ENCODE peak calls at places on chromosomes 12 and 14, in five cellular contexts. One of them, this sample, is unnamed. For H3K4me1, the result is how much of the 10 kb centered on the place peaks cover.

GRCh38 chr12:51524386-51524901 is 66.6 kb upstream of the SCN8A start:
- DNase-seq in gastrocnemius medialis: no peak
- DNase-seq in CD4-positive, CD25-positive, alpha-beta regulatory T cell: no peak
- DNase-seq in naive thymus-derived CD4-positive, alpha-beta T cell: no peak
- DNase-seq in HCT116: no peak
- DNase-seq in this sample: no peak

GRCh38 chr14:29705801-29706200 is 221.8 kb downstream of the PRKD1 start:
- DNase-seq in HCT116: no peak
- DNase-seq in CD4-positive, CD25-positive, alpha-beta regulatory T cell: no peak
- DNase-seq in gastrocnemius medialis: no peak
- DNase-seq in naive thymus-derived CD4-positive, alpha-beta T cell: no peak
- DNase-seq in this sample: no peak

GRCh38 chr14:26282578-26282977 is 315.3 kb downstream of the NOVA1 start:
- DNase-seq in gastrocnemius medialis: no peak
- DNase-seq in HCT116: no peak
- DNase-seq in CD4-positive, CD25-positive, alpha-beta regulatory T cell: no peak
- DNase-seq in naive thymus-derived CD4-positive, alpha-beta T cell: no peak
- DNase-seq in this sample: no peak

GRCh38 chr14:63470877-63471565 is 72.2 kb downstream of the PPP2R5E start:
- DNase-seq in CD4-positive, CD25-positive, alpha-beta regulatory T cell: peak
- DNase-seq in gastrocnemius medialis: no peak
- DNase-seq in naive thymus-derived CD4-positive, alpha-beta T cell: no peak
- DNase-seq in HCT116: peak
- DNase-seq in this sample: no peak

GRCh38 chr12:92608418-92609091 is 94.2 kb upstream of the PLEKHG7 start:
- DNase-seq in HCT116: peak
- DNase-seq in gastrocnemius medialis: no peak
- DNase-seq in CD4-positive, CD25-positive, alpha-beta regulatory T cell: peak
- DNase-seq in naive thymus-derived CD4-positive, alpha-beta T cell: no peak
- DNase-seq in this sample: peak

GRCh38 chr14:77314043-77314442 is 6.6 kb downstream of the POMT2 start:
- DNase-seq in CD4-positive, CD25-positive, alpha-beta regulatory T cell: no peak
- DNase-seq in gastrocnemius medialis: peak
- DNase-seq in HCT116: no peak
- DNase-seq in naive thymus-derived CD4-positive, alpha-beta T cell: no peak
- DNase-seq in this sample: no peak

GRCh38 chr12:57846577-57847319 is at the start of gene CTDSP2:
- DNase-seq in naive thymus-derived CD4-positive, alpha-beta T cell: peak
- DNase-seq in CD4-positive, CD25-positive, alpha-beta regulatory T cell: peak
- DNase-seq in HCT116: peak
- DNase-seq in gastrocnemius medialis: peak
- DNase-seq in this sample: peak

GRCh38 chr12:2582631-2583616 is 211.8 kb upstream of the FKBP4 start:
- DNase-seq in CD4-positive, CD25-positive, alpha-beta regulatory T cell: peak
- DNase-seq in HCT116: peak
- DNase-seq in naive thymus-derived CD4-positive, alpha-beta T cell: peak
- DNase-seq in gastrocnemius medialis: no peak
- DNase-seq in this sample: peak

GRCh38 chr12:67928621-67929369 is 60.5 kb upstream of the IFNG-AS1 start:
- DNase-seq in gastrocnemius medialis: no peak
- DNase-seq in CD4-positive, CD25-positive, alpha-beta regulatory T cell: no peak
- DNase-seq in naive thymus-derived CD4-positive, alpha-beta T cell: no peak
- DNase-seq in HCT116: no peak
- DNase-seq in this sample: no peak

GRCh38 chr12:124737772-124738635 is 125.7 kb downstream of the SCARB1 start:
- DNase-seq in CD4-positive, CD25-positive, alpha-beta regulatory T cell: no peak
- DNase-seq in naive thymus-derived CD4-positive, alpha-beta T cell: no peak
- DNase-seq in HCT116: no peak
- DNase-seq in gastrocnemius medialis: no peak
- DNase-seq in this sample: no peak

GRCh38 chr12:48924617-48925217 is 575 bp downstream of the FKBP11 start:
- DNase-seq in gastrocnemius medialis: no peak
- DNase-seq in naive thymus-derived CD4-positive, alpha-beta T cell: peak
- DNase-seq in HCT116: no peak
- DNase-seq in CD4-positive, CD25-positive, alpha-beta regulatory T cell: peak
- DNase-seq in this sample: peak

GRCh38 chr12:25322918-25323773 is 72.4 kb upstream of the KRAS start:
- DNase-seq in gastrocnemius medialis: no peak
- DNase-seq in CD4-positive, CD25-positive, alpha-beta regulatory T cell: no peak
- DNase-seq in naive thymus-derived CD4-positive, alpha-beta T cell: no peak
- DNase-seq in HCT116: no peak
- DNase-seq in this sample: no peak

DNA sequence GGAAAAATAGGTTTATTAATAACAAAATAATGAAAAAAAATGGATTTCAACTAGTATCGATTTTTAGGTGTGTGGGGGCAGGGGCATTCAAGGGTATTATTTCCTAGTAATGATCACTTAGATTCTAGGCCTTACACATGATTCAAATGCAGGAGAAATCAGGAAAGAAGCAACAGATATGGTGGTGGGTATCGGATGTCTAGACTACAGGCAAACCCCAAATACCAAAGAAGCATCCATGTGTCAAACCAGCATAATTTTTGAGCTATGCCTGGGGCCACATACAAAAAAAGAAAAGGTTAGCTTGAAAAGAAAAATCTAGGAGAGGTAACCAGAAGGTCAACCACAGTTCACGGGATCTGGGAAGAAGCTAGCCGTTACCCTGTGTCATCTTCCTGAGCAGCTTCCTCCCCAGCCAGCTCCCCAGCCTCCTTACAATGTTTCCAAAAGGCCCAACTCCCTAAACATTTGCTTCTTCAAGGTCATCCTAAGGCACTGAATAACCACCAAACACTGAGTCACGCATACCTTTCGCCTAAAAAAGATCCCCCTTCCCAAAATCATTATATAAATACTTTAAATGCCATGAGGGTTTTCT is 3.2 kb downstream of the SINHCAF start:
- DNase-seq in HCT116: no peak
- DNase-seq in gastrocnemius medialis: no peak
- DNase-seq in naive thymus-derived CD4-positive, alpha-beta T cell: no peak
- DNase-seq in CD4-positive, CD25-positive, alpha-beta regulatory T cell: no peak
- DNase-seq in this sample: no peak
- H3K4me1 ChIP-seq in HCT116: under half
- H3K4me1 ChIP-seq in gastrocnemius medialis: under half
- H3K4me1 ChIP-seq in naive thymus-derived CD4-positive, alpha-beta T cell: half or more
- H3K4me1 ChIP-seq in CD4-positive, CD25-positive, alpha-beta regulatory T cell: half or more
- H3K4me1 ChIP-seq in this sample: half or more

GRCh38 chr12:118813778-118814359 is 167.5 kb upstream of the SRRM4 start:
- DNase-seq in HCT116: no peak
- DNase-seq in naive thymus-derived CD4-positive, alpha-beta T cell: no peak
- DNase-seq in gastrocnemius medialis: no peak
- DNase-seq in CD4-positive, CD25-positive, alpha-beta regulatory T cell: no peak
- DNase-seq in this sample: no peak
- H3K27ac ChIP-seq in HCT116: no peak
- H3K27ac ChIP-seq in naive thymus-derived CD4-positive, alpha-beta T cell: no peak
- H3K27ac ChIP-seq in gastrocnemius medialis: no peak
- H3K27ac ChIP-seq in CD4-positive, CD25-positive, alpha-beta regulatory T cell: no peak
- H3K27ac ChIP-seq in this sample: no peak

GRCh38 chr14:100031506-100032281 is 33.5 kb upstream of the EVL start:
- DNase-seq in CD4-positive, CD25-positive, alpha-beta regulatory T cell: no peak
- DNase-seq in HCT116: peak
- DNase-seq in naive thymus-derived CD4-positive, alpha-beta T cell: no peak
- DNase-seq in gastrocnemius medialis: peak
- DNase-seq in this sample: no peak

GRCh38 chr14:100032749-100033148 is 32.5 kb upstream of the EVL start:
- DNase-seq in naive thymus-derived CD4-positive, alpha-beta T cell: no peak
- DNase-seq in CD4-positive, CD25-positive, alpha-beta regulatory T cell: no peak
- DNase-seq in gastrocnemius medialis: no peak
- DNase-seq in HCT116: no peak
- DNase-seq in this sample: no peak

GRCh38 chr14:100027771-100028490 is 37.3 kb upstream of the EVL start:
- DNase-seq in naive thymus-derived CD4-positive, alpha-beta T cell: no peak
- DNase-seq in HCT116: no peak
- DNase-seq in gastrocnemius medialis: no peak
- DNase-seq in CD4-positive, CD25-positive, alpha-beta regulatory T cell: no peak
- DNase-seq in this sample: no peak

GRCh38 chr14:100028990-100029677 is 36.1 kb upstream of the EVL start:
- DNase-seq in gastrocnemius medialis: no peak
- DNase-seq in CD4-positive, CD25-positive, alpha-beta regulatory T cell: no peak
- DNase-seq in HCT116: no peak
- DNase-seq in naive thymus-derived CD4-positive, alpha-beta T cell: no peak
- DNase-seq in this sample: no peak

DNA sequence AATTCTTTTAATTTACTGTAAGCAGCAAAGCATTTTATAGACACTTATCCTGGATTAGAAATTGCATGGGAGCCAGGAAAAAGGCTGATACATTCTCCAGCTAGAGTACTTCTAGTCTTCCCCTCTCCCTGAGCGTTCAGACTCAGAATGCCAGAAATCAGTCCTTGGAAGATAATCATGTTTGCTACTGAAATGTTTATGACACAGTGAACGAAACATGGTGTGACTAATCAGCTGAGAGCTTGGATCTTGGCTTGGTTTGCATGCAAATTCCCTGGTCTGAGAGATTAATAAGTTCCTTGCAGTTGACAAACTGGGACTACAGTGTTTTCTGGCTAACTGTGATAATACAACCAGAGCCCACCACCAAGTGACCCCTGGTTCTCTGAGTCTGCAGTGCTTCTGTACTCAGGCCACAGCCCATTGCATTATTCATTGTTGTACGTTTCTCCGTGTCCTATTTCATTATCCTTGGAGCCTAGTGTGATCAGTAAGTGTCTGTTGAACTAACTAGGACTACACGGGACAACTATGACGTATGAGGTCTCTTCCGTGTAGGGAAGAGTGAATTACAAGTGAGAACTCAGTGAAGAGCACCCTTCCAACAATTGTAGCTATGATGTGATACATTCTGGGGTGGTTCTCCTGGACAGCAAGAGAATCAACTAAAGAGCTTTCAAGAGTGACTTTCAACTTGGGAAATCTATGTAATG is 34.6 kb upstream of the EVL start:
- DNase-seq in naive thymus-derived CD4-positive, alpha-beta T cell: no peak
- DNase-seq in gastrocnemius medialis: no peak
- DNase-seq in CD4-positive, CD25-positive, alpha-beta regulatory T cell: no peak
- DNase-seq in HCT116: no peak
- DNase-seq in this sample: no peak
- H3K4me1 ChIP-seq in naive thymus-derived CD4-positive, alpha-beta T cell: under half
- H3K4me1 ChIP-seq in gastrocnemius medialis: under half
- H3K4me1 ChIP-seq in CD4-positive, CD25-positive, alpha-beta regulatory T cell: under half
- H3K4me1 ChIP-seq in HCT116: under half
- H3K4me1 ChIP-seq in this sample: under half

GRCh38 chr12:58966939-58967338 is 46.6 kb upstream of the LRIG3 start:
- DNase-seq in HCT116: no peak
- DNase-seq in gastrocnemius medialis: no peak
- DNase-seq in naive thymus-derived CD4-positive, alpha-beta T cell: no peak
- DNase-seq in CD4-positive, CD25-positive, alpha-beta regulatory T cell: no peak
- DNase-seq in this sample: no peak

GRCh38 chr12:58963844-58964243 is 43.5 kb upstream of the LRIG3 start:
- DNase-seq in gastrocnemius medialis: no peak
- DNase-seq in CD4-positive, CD25-positive, alpha-beta regulatory T cell: no peak
- DNase-seq in naive thymus-derived CD4-positive, alpha-beta T cell: no peak
- DNase-seq in HCT116: no peak
- DNase-seq in this sample: no peak

GRCh38 chr12:58965568-58965967 is 45.3 kb upstream of the LRIG3 start:
- DNase-seq in naive thymus-derived CD4-positive, alpha-beta T cell: no peak
- DNase-seq in HCT116: no peak
- DNase-seq in gastrocnemius medialis: no peak
- DNase-seq in CD4-positive, CD25-positive, alpha-beta regulatory T cell: no peak
- DNase-seq in this sample: no peak

GRCh38 chr12:58967551-58967950 is 47.2 kb upstream of the LRIG3 start:
- DNase-seq in CD4-positive, CD25-positive, alpha-beta regulatory T cell: no peak
- DNase-seq in naive thymus-derived CD4-positive, alpha-beta T cell: no peak
- DNase-seq in gastrocnemius medialis: no peak
- DNase-seq in HCT116: no peak
- DNase-seq in this sample: no peak

DNA sequence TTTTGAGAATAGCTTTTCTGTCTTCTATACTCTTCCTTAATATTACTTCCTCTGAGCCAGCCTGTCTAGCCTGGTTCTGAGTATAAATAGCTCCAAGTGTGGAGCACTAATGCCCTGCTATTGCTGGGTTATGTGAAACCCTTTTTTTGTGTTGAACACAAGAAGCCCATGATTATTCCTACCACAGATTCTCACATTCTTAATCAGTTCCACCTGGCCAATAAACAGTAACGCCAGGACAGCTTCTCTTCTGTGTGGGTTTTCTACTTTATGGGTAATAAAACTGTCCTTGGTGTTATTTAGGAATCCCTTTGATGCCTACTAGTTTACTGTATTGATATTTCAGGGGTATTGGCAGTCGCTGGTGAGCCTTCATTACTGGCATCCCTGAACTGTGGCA is 48.9 kb upstream of the LRIG3 start:
- DNase-seq in gastrocnemius medialis: no peak
- DNase-seq in HCT116: no peak
- DNase-seq in naive thymus-derived CD4-positive, alpha-beta T cell: no peak
- DNase-seq in CD4-positive, CD25-positive, alpha-beta regulatory T cell: no peak
- DNase-seq in this sample: no peak
- H3K27ac ChIP-seq in gastrocnemius medialis: no peak
- H3K27ac ChIP-seq in HCT116: no peak
- H3K27ac ChIP-seq in naive thymus-derived CD4-positive, alpha-beta T cell: no peak
- H3K27ac ChIP-seq in CD4-positive, CD25-positive, alpha-beta regulatory T cell: no peak
- H3K27ac ChIP-seq in this sample: no peak

DNA sequence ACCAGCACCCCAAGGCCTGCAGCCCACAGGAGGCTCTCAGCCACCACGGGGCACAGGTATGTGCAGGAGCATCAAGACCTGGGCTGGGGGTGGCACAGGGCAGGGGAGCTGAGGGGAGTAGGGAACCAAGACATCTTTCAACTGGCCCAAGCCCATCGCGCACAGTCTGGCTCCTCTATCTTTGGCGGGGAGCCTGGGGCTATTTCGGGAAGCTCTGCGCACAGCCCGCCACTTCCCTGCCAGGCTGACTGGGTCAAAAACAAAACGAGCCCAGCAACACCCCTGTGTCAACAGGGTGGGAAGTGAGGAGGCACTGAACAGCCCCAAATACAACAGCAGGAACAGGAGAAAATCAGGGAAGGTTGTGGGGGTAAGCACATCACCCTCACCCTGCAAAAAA is 83.9 kb downstream of the ARL6IP4 start:
- DNase-seq in HCT116: no peak
- DNase-seq in naive thymus-derived CD4-positive, alpha-beta T cell: no peak
- DNase-seq in CD4-positive, CD25-positive, alpha-beta regulatory T cell: no peak
- DNase-seq in gastrocnemius medialis: peak
- DNase-seq in this sample: no peak
- H3K4me1 ChIP-seq in HCT116: under half
- H3K4me1 ChIP-seq in naive thymus-derived CD4-positive, alpha-beta T cell: under half
- H3K4me1 ChIP-seq in CD4-positive, CD25-positive, alpha-beta regulatory T cell: under half
- H3K4me1 ChIP-seq in gastrocnemius medialis: half or more
- H3K4me1 ChIP-seq in this sample: half or more

GRCh38 chr12:20268121-20268732 is 100.1 kb upstream of the PDE3A start:
- DNase-seq in CD4-positive, CD25-positive, alpha-beta regulatory T cell: no peak
- DNase-seq in HCT116: no peak
- DNase-seq in gastrocnemius medialis: no peak
- DNase-seq in naive thymus-derived CD4-positive, alpha-beta T cell: no peak
- DNase-seq in this sample: no peak
- H3K27ac ChIP-seq in CD4-positive, CD25-positive, alpha-beta regulatory T cell: no peak
- H3K27ac ChIP-seq in HCT116: no peak
- H3K27ac ChIP-seq in gastrocnemius medialis: no peak
- H3K27ac ChIP-seq in naive thymus-derived CD4-positive, alpha-beta T cell: no peak
- H3K27ac ChIP-seq in this sample: no peak

DNA sequence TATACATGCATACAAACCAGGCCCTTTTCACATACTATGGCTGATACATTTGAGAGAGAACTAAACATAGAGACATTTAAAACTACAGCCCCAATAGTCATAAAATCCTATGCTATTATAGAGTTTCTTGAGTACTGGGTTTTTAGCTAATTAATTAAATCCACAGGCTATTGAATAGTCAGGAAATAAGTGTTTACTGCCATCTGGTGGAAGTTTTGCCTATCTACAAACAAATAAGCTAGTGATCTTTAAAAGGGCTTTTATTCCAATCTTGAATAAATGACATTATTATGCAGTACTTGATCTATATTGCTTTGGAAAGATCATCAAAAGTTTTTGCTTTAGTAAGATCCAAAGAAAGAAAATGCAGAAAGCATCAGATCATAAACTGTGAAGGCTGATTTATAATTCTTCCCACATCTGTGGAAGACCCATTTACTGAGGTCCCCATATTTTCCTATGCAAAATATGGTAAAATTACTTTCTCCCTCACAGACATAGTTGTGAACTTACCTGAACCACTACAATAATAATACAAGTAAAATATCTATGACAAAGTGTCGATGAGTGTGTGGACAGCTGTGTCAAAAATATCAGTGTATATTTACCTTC is 131.3 kb downstream of the ITPR2 start:
- DNase-seq in naive thymus-derived CD4-positive, alpha-beta T cell: no peak
- DNase-seq in HCT116: peak
- DNase-seq in CD4-positive, CD25-positive, alpha-beta regulatory T cell: peak
- DNase-seq in gastrocnemius medialis: no peak
- DNase-seq in this sample: peak
- H3K4me1 ChIP-seq in naive thymus-derived CD4-positive, alpha-beta T cell: under half
- H3K4me1 ChIP-seq in HCT116: under half
- H3K4me1 ChIP-seq in CD4-positive, CD25-positive, alpha-beta regulatory T cell: under half
- H3K4me1 ChIP-seq in gastrocnemius medialis: under half
- H3K4me1 ChIP-seq in this sample: under half